ENCODE peak calls at places on chromosome 11, in eight cellular contexts. R is AG04450, E is thoracic aorta, O is psoas muscle, X is A549, M is left lung, C is spleen, U is fibroblast of lung. I is an unnamed sample.

GRCh38 chr11:2100361-2101170 is 38.6 kb downstream of the IGF2 start:
- DNase-seq in R (no peak), E (no peak), O (peak), X (no peak), M (no peak), C (peak), U (no peak), I (peak)

GRCh38 chr11:110286298-110287040 is 9.9 kb downstream of the RDX start:
- DNase-seq in R (no peak), E (no peak), O (no peak), X (no peak), M (no peak), C (no peak), U (peak), I (no peak)

GRCh38 chr11:1878134-1879031 is 13.3 kb downstream of the PRR33 start:
- DNase-seq in R (no peak), E (no peak), O (peak), X (no peak), M (no peak), C (peak), U (no peak), I (peak)

GRCh38 chr11:59560702-59561469 is 49.5 kb downstream of the OR4D9 start:
- DNase-seq in R (no peak), E (peak), O (peak), X (peak), M (peak), C (peak), U (peak), I (peak)

GRCh38 chr11:8531312-8531711 is 62.7 kb downstream of the STK33 start:
- DNase-seq in R (no peak), E (no peak), O (no peak), X (no peak), M (no peak), C (no peak), U (no peak), I (no peak)

GRCh38 chr11:124945826-124946225 is 8.2 kb upstream of the CCDC15 start:
- DNase-seq in R (no peak), E (no peak), O (no peak), X (no peak), M (no peak), C (no peak), U (no peak), I (no peak)

GRCh38 chr11:117851852-117852251 is 24.6 kb downstream of the FXYD6 start:
- DNase-seq in R (no peak), E (no peak), O (no peak), X (no peak), M (peak), C (no peak), U (peak), I (no peak)

GRCh38 chr11:75100314-75100713 is 3.6 kb upstream of the OR2AT4 start:
- DNase-seq in R (peak), E (no peak), O (no peak), X (peak), M (no peak), C (no peak), U (peak), I (no peak)

GRCh38 chr11:118657238-118657637 is 22.2 kb downstream of the TREH start:
- DNase-seq in R (no peak), E (no peak), O (no peak), X (no peak), M (no peak), C (no peak), U (no peak), I (no peak)

GRCh38 chr11:17519486-17519885 is 24.7 kb downstream of the USH1C start:
- DNase-seq in R (no peak), E (no peak), O (no peak), X (no peak), M (no peak), C (no peak), U (no peak), I (no peak)

GRCh38 chr11:3614742-3615171 is 27.0 kb downstream of the ART5 start:
- DNase-seq in R (no peak), E (no peak), O (peak), X (no peak), M (peak), C (peak), U (no peak), I (no peak)

GRCh38 chr11:102757823-102758549 is 22.4 kb downstream of the MMP10 start:
- DNase-seq in R (peak), E (no peak), O (no peak), X (no peak), M (no peak), C (no peak), U (peak), I (no peak)

GRCh38 chr11:31764766-31765165 is 46.4 kb downstream of the PAX6 start:
- DNase-seq in R (no peak), E (no peak), O (no peak), X (no peak), M (no peak), C (no peak), U (no peak), I (no peak)

GRCh38 chr11:97332271-97332670 is 942.5 kb downstream of the JRKL start:
- DNase-seq in R (no peak), E (no peak), O (no peak), X (no peak), M (no peak), C (no peak), U (no peak), I (no peak)

GRCh38 chr11:19931768-19932369 is 219.2 kb downstream of the NAV2 start:
- DNase-seq in R (no peak), E (no peak), O (no peak), X (no peak), M (no peak), C (no peak), U (no peak), I (no peak)

GRCh38 chr11:19931141-19931767 is 218.6 kb downstream of the NAV2 start:
- DNase-seq in R (no peak), E (no peak), O (no peak), X (no peak), M (no peak), C (no peak), U (peak), I (no peak)

GRCh38 chr11:19933801-19934488 is 221.3 kb downstream of the NAV2 start:
- DNase-seq in R (no peak), E (no peak), O (no peak), X (no peak), M (no peak), C (no peak), U (no peak), I (no peak)

GRCh38 chr11:19934828-19935259 is 222.2 kb downstream of the NAV2 start:
- DNase-seq in R (no peak), E (peak), O (no peak), X (no peak), M (no peak), C (no peak), U (peak), I (no peak)

DNA sequence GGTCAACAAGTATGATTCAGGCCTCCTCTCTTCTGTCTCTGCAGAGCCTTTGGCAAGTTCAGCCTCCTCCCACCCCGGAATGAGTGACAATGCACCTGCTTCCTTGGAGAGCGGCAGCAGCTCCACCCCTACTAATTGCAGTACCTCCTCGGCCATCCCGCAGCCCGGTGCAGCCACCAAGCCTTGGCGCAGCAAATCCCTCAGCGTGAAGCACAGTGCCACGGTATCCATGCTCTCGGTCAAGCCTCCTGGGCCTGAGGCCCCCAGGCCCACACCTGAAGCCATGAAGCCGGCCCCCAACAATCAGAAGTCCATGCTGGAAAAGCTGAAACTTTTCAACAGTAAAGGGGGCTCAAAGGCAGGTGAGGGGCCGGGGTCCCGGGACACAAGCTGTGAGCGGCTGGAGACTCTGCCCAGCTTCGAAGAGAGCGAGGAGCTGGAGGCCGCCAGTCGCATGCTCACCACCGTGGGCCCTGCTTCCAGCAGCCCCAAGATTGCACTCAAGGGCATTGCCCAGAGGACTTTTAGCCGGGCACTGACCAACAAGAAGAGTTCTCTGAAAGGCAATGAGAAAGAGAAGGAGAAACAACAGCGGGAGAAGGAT is 220.6 kb downstream of the NAV2 start:
- DNase-seq in R (no peak), E (no peak), O (no peak), X (no peak), M (no peak), C (no peak), U (no peak), I (no peak)
- H3K27ac ChIP-seq in R (no peak), E (peak), O (no peak), X (no peak), M (no peak), C (no peak), U (no peak), I (no peak)

DNA sequence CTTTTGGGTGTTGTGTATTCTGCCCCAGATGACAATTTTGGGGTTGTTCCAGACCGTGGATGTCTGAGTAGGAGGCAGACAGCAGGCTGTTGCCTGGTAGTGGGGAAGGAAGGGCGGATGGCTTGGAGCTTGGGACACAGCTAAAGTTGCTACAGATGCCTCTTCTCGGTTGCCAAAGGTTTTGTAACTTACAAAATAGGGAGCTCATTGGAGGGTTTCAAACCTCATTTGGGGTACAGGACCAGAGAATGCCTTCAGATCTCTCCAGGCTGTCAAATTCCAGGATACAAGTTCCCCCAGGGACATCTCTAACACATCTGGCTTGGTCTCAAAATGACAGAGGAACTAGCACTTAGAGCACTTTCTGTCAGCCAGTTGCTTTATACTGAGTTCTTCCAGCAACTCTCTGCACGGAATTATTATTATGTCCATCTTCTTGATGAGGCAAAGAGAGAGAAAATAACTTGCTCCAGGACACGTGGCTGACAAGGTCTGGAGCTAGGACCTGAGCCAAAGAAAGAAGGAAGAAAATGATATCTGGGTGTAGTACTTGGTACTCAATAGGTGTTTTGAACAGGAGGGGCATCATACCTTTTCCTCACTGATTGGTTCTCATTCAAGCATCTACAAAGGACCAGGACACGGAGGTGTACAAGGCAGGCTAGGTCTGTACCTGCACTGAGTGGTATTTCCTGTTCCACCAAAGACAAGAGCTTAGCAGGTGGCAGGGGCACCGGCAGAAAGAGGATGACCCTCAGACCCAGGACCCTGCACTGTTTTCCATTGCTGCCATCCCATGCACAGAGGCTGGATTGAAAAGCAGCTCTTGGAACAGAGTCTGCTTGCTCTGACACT is 55.9 kb downstream of the SLC1A2 start:
- DNase-seq in R (no peak), E (no peak), O (peak), X (no peak), M (no peak), C (no peak), U (no peak), I (no peak)
- H3K27ac ChIP-seq in R (peak), E (peak), O (peak), X (peak), M (peak), C (no peak), U (peak), I (no peak)

GRCh38 chr11:62505784-62506145 is 40.8 kb downstream of the AHNAK start:
- DNase-seq in R (no peak), E (no peak), O (peak), X (no peak), M (no peak), C (no peak), U (no peak), I (no peak)
- H3K27ac ChIP-seq in R (no peak), E (peak), O (no peak), X (peak), M (no peak), C (peak), U (no peak), I (no peak)

GRCh38 chr11:69010964-69011623 is 2.0 kb downstream of the MRGPRF start:
- DNase-seq in R (no peak), E (peak), O (peak), X (peak), M (peak), C (peak), U (peak), I (peak)
- H3K27ac ChIP-seq in R (peak), E (peak), O (peak), X (peak), M (peak), C (peak), U (peak), I (peak)

GRCh38 chr11:14471127-14471526 is 28.5 kb downstream of the COPB1 start:
- DNase-seq in R (no peak), E (no peak), O (no peak), X (no peak), M (no peak), C (no peak), U (no peak), I (no peak)
- H3K27ac ChIP-seq in R (no peak), E (no peak), O (no peak), X (no peak), M (peak), C (no peak), U (no peak), I (no peak)

DNA sequence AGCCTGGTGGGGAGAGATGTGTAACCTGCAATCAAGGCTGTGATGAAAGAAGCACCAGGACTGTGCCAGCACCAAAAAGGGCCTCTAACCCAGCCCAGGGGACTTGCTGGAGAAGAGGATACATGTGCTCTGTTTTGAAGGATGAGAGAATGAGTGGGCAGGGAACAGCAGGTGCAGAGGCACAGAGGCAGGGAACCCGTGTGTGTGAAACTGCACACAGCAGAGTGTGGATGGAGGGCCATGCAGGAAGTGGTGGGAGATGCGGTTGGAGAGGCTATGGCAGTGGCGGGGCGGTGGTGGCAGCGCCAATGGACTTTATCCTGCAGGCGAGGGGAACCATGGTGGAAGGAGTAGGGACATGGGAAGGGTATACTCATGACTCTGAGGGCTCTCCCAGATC is 25.2 kb upstream of the LRRC32 start:
- DNase-seq in R (no peak), E (no peak), O (no peak), X (no peak), M (no peak), C (no peak), U (no peak), I (no peak)
- H3K27ac ChIP-seq in R (no peak), E (no peak), O (no peak), X (peak), M (no peak), C (no peak), U (no peak), I (no peak)

GRCh38 chr11:45086526-45086925 is 59.9 kb upstream of the PRDM11 start:
- DNase-seq in R (no peak), E (no peak), O (no peak), X (no peak), M (no peak), C (no peak), U (no peak), I (no peak)
- H3K27ac ChIP-seq in R (no peak), E (no peak), O (no peak), X (no peak), M (no peak), C (peak), U (no peak), I (no peak)

GRCh38 chr11:67409261-67409666 is 5.4 kb downstream of the TBC1D10C start:
- DNase-seq in R (no peak), E (no peak), O (no peak), X (no peak), M (no peak), C (peak), U (no peak), I (no peak)
- H3K27ac ChIP-seq in R (no peak), E (no peak), O (no peak), X (no peak), M (no peak), C (peak), U (no peak), I (no peak)

I was measured in right lobe of liver.